ENCODE peak calls at places on chromosomes 13 and 19, in seven cellular contexts. L is uterus, T is sigmoid colon, V is stomach, M is spleen, O is adrenal gland, J is K562. Q is an unnamed sample. For H3K36me3, the result is how much of the 10 kb centered on the place peaks cover.

GRCh38 chr13:26476111-26476743 is 81.3 kb upstream of the WASF3 start:
- DNase-seq in J (no peak), L (peak), O (no peak), M (no peak), T (no peak), V (no peak), Q (peak)

GRCh38 chr13:106535552-106536243 is at the start of gene EFNB2:
- DNase-seq in J (peak), T (peak), V (peak), O (peak), L (peak), M (peak), Q (peak)

GRCh38 chr13:78596701-78597550 is 6.4 kb downstream of the POU4F1 start:
- DNase-seq in V (no peak), O (no peak), M (no peak), J (no peak), L (no peak), T (no peak), Q (no peak)

GRCh38 chr13:105979586-105979985 is 555.9 kb downstream of the EFNB2 start:
- DNase-seq in L (no peak), J (no peak), T (no peak), V (peak), O (no peak), M (no peak), Q (no peak)

GRCh38 chr19:7450243-7451223 is 38.3 kb downstream of the PEX11G start:
- DNase-seq in L (no peak), O (no peak), M (no peak), T (no peak), J (no peak), V (no peak), Q (no peak)

GRCh38 chr13:60974296-60974695 is 441.4 kb downstream of the PCDH20 start:
- DNase-seq in L (no peak), O (no peak), V (no peak), J (no peak), T (no peak), M (no peak), Q (no peak)

GRCh38 chr13:60431108-60431700 is 34.2 kb downstream of the TDRD3 start:
- DNase-seq in V (no peak), J (peak), L (no peak), M (no peak), O (no peak), T (no peak), Q (no peak)

GRCh38 chr19:32945260-32945659 is 26.5 kb downstream of the CEP89 start:
- DNase-seq in L (no peak), T (no peak), M (no peak), V (no peak), J (no peak), O (no peak), Q (no peak)

GRCh38 chr13:41905600-41906254 is 55.2 kb downstream of the VWA8 start:
- DNase-seq in L (no peak), T (no peak), M (no peak), O (no peak), V (no peak), J (peak), Q (no peak)

GRCh38 chr19:46383171-46383815 is 30.1 kb downstream of the CCDC8 start:
- DNase-seq in O (no peak), M (peak), J (no peak), V (no peak), L (no peak), T (peak), Q (no peak)

GRCh38 chr13:71828117-71828516 is 38.9 kb downstream of the DACH1 start:
- DNase-seq in T (no peak), L (no peak), J (no peak), O (no peak), V (no peak), M (no peak), Q (no peak)

GRCh38 chr19:45340899-45341453 is 426 bp downstream of the KLC3 start:
- DNase-seq in M (no peak), O (no peak), L (no peak), J (no peak), T (no peak), V (no peak), Q (no peak)

GRCh38 chr19:35729021-35729420 is 11.2 kb downstream of the KMT2B start:
- DNase-seq in M (no peak), L (no peak), O (no peak), T (no peak), J (no peak), V (no peak), Q (no peak)

GRCh38 chr13:75771818-75772217 is 135.7 kb downstream of the LMO7 start:
- DNase-seq in V (no peak), L (no peak), J (no peak), T (no peak), M (no peak), O (no peak), Q (no peak)

GRCh38 chr13:75359266-75359665 is 122.7 kb downstream of the TBC1D4 start:
- DNase-seq in M (no peak), T (no peak), J (no peak), V (no peak), O (no peak), L (no peak), Q (no peak)

GRCh38 chr13:23570099-23570926 is at the start of gene TNFRSF19:
- DNase-seq in L (peak), J (peak), O (peak), V (no peak), T (no peak), M (no peak), Q (peak)

GRCh38 chr19:33726756-33727155 is 69.9 kb upstream of the KCTD15 start:
- DNase-seq in L (no peak), V (no peak), M (peak), O (no peak), J (no peak), T (no peak), Q (no peak)

GRCh38 chr13:25354377-25354776 is 17.4 kb upstream of the ATP8A2 start:
- DNase-seq in T (no peak), L (no peak), O (no peak), M (no peak), V (no peak), J (no peak), Q (no peak)

GRCh38 chr13:22014469-22014868 is 343.6 kb downstream of the FGF9 start:
- DNase-seq in T (no peak), O (no peak), J (no peak), V (no peak), L (no peak), M (no peak), Q (no peak)

GRCh38 chr13:94312511-94313191 is 166.8 kb downstream of the DCT start:
- DNase-seq in L (no peak), O (no peak), V (no peak), J (no peak), M (no peak), T (no peak), Q (no peak)

GRCh38 chr13:57858376-57858775 is 226.8 kb downstream of the PCDH17 start:
- DNase-seq in O (no peak), V (no peak), T (no peak), M (no peak), L (no peak), J (no peak), Q (no peak)

GRCh38 chr19:35095667-35096368 is 19.8 kb upstream of the FXYD3 start:
- DNase-seq in M (no peak), L (no peak), T (no peak), J (peak), O (no peak), V (no peak), Q (no peak)

GRCh38 chr19:9865732-9866627 is 30.9 kb downstream of the PIN1 start:
- DNase-seq in J (no peak), L (no peak), T (no peak), O (no peak), V (no peak), M (no peak), Q (peak)

GRCh38 chr13:71611292-71611691 is 255.7 kb downstream of the DACH1 start:
- DNase-seq in M (no peak), V (no peak), L (no peak), O (no peak), T (no peak), J (no peak), Q (no peak)

GRCh38 chr13:91986771-91987515 is 588.5 kb downstream of the GPC5 start:
- DNase-seq in L (no peak), O (no peak), V (no peak), J (no peak), M (no peak), T (no peak), Q (no peak)

GRCh38 chr13:95603887-95604533 is 40.5 kb downstream of the DZIP1 start:
- DNase-seq in V (peak), O (peak), T (no peak), M (no peak), L (no peak), J (no peak), Q (no peak)

GRCh38 chr19:50510121-50510670 is 795 bp downstream of the JOSD2 start:
- DNase-seq in T (no peak), M (peak), J (no peak), L (no peak), O (peak), V (no peak), Q (peak)

GRCh38 chr19:44212250-44212864 is at the start of gene ZNF227:
- DNase-seq in V (peak), T (peak), O (peak), J (peak), M (peak), L (peak), Q (peak)

GRCh38 chr19:44202974-44203373 is 9.4 kb upstream of the ZNF227 start:
- DNase-seq in V (no peak), T (no peak), M (no peak), J (no peak), L (no peak), O (no peak), Q (no peak)

GRCh38 chr19:44204772-44205171 is 7.6 kb upstream of the ZNF227 start:
- DNase-seq in M (no peak), J (no peak), T (no peak), V (no peak), L (no peak), O (no peak), Q (no peak)

GRCh38 chr19:44202470-44202869 is 9.9 kb upstream of the ZNF227 start:
- DNase-seq in O (no peak), V (no peak), T (no peak), M (no peak), J (no peak), L (no peak), Q (no peak)

GRCh38 chr19:44207126-44207803 is 5.1 kb upstream of the ZNF227 start:
- DNase-seq in T (peak), O (peak), J (peak), L (peak), M (peak), V (peak), Q (peak)
- TF ChIP-seq POLR2A in T (no peak), O (peak), J (peak), L (no peak), M (no peak), V (no peak), Q (no peak)

GRCh38 chr13:46554971-46555370 is 2.0 kb downstream of the LRCH1 start:
- DNase-seq in T (no peak), L (no peak), O (no peak), M (no peak), V (no peak), J (no peak), Q (no peak)

GRCh38 chr13:46553521-46553885 is 533 bp downstream of the LRCH1 start:
- DNase-seq in T (peak), M (no peak), V (no peak), L (no peak), O (no peak), J (peak), Q (no peak)

GRCh38 chr13:46552888-46553520 is at the start of gene LRCH1:
- DNase-seq in T (peak), M (peak), V (peak), L (peak), O (peak), J (peak), Q (peak)

GRCh38 chr13:46555722-46556121 is 2.8 kb downstream of the LRCH1 start:
- DNase-seq in L (no peak), V (no peak), J (no peak), M (no peak), O (no peak), T (no peak), Q (no peak)

DNA sequence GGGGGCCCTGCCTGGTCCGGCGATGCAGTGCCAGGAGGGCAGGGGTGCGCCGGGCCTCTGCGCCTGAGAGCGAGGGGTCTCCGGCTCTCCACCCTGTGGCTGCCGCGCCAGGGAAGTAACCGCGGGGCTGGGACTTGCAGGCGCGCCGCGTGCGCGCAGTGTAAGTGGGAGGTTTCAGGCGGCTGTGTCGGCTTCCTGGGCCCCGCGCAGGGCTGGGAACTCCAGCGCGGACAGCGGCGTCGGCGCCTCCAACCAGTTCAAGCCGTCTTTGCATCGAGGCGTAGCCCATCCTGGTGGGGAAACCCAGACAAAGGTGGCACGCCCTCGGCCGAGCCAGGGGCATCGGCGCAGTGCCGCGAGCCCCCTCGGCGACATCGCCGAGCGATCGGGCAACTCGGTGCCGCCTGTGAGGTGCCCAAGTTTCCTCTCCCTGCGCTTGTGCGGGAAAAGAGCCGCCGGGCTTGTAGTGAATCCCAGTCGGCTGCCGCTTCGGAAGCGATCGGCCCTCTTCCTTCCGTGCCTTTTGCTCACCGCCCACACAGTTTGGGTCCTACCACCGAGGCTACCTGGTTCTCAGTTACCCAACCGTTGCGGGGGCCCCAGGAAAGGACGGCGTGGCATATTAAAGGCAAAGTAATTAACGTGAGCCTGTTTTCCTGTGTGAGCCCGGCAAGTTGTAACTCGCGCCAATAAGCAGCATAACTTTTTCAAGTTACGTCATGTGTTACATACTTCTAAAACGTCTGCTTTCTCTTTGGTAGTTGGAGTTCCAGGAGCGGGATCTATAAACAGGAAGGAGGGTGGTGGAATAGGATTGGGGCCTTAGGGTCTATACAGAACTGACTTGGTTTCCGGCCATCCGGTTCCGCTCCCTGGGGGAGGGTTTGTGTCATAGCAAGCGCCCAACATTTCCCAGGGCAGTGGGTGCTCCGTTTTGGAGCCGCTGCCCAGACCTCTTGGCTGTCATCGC is 1.2 kb downstream of the LRCH1 start:
- DNase-seq in T (peak), O (peak), M (peak), V (peak), L (peak), J (peak), Q (peak)
- TF ChIP-seq CTCF in T (peak), O (peak), M (peak), V (peak), L (no peak), J (peak), Q (peak)

DNA sequence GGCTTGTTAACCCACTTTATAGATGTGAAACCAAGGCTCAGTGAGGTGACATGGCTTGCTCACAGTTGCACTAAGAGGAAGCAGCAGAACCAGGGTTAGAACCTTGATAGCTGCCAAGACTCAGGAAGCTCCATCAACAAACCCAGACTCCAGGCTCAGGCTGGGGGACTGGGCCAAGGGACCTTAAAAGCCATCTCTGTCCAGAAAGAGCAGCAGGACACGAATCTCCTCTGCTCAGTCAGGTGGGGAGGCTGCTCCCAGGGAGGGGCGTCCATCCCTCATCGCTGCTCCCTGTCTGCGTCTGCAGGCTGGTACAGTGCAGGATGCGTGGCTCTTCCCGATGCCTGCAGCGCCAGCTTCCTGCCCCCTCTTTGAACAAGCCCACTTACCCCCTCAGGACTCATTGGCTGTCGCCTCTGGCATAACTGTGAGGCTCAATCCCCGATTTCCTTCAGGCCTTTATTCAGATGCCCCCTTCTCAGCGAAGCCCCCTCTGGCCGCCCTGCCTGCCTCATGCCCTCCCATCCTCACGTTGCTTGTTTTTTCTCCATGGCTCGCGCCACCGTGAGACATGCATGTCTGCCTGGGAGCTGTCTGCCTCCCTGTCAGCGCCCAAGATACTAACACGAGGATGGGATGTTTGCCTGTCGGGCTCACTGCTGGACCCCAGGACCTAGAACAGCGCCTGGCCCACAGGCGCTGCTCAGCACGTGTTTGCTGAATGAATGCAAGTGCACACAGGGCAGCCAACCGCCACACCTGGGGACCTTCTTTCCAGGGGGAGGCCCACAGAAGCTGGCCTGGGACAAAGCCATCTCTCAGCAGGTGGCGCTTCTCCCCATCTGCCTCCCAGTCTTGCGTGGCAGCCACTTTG is 21.5 kb downstream of the AKT2 start:
- DNase-seq in M (no peak), L (no peak), O (no peak), T (no peak), V (no peak), J (no peak), Q (no peak)
- H3K36me3 ChIP-seq in M (under half), L (under half), O (under half), T (under half), V (under half), J (half or more), Q (under half)

DNA sequence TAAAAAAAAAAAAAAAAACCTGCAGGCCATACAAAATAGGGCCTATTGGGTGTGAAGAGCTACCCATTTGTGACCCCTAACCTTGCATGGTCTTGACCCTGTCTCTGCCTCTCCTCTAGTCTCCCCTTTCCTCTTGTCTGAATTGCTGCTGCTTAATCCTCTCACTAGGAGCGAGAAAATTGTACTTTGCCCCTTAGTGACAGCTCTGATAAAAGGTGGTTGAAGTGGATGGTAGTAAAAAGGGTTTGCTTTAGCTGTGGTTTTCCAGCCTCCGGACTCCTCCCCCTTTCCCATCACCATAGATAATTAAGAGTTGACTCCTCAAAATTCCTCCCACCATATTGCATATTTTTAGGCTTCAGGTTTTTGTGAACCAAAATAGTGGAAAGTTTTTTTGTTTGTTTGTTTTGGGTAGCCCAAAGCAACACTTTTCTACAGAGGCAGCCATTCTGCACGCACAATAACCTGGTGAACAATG is 23.5 kb downstream of the ACTN4 start:
- DNase-seq in M (no peak), L (no peak), V (no peak), O (no peak), J (no peak), T (no peak), Q (no peak)
- TF ChIP-seq POLR2A in M (no peak), L (no peak), V (no peak), O (no peak), J (no peak), T (no peak), Q (no peak)

GRCh38 chr19:1522061-1522460 is 1.8 kb upstream of the PLK5 start:
- DNase-seq in V (no peak), T (no peak), M (no peak), O (no peak), L (no peak), J (no peak), Q (peak)

GRCh38 chr19:1522838-1523237 is 1.0 kb upstream of the PLK5 start:
- DNase-seq in T (no peak), V (no peak), J (no peak), O (no peak), L (no peak), M (no peak), Q (no peak)

GRCh38 chr19:1524972-1525325 is 1.1 kb downstream of the PLK5 start:
- DNase-seq in J (no peak), L (no peak), T (no peak), O (no peak), M (no peak), V (no peak), Q (no peak)

GRCh38 chr19:1524206-1524971 is 512 bp downstream of the PLK5 start:
- DNase-seq in V (no peak), M (no peak), T (no peak), J (peak), O (no peak), L (no peak), Q (no peak)

DNA sequence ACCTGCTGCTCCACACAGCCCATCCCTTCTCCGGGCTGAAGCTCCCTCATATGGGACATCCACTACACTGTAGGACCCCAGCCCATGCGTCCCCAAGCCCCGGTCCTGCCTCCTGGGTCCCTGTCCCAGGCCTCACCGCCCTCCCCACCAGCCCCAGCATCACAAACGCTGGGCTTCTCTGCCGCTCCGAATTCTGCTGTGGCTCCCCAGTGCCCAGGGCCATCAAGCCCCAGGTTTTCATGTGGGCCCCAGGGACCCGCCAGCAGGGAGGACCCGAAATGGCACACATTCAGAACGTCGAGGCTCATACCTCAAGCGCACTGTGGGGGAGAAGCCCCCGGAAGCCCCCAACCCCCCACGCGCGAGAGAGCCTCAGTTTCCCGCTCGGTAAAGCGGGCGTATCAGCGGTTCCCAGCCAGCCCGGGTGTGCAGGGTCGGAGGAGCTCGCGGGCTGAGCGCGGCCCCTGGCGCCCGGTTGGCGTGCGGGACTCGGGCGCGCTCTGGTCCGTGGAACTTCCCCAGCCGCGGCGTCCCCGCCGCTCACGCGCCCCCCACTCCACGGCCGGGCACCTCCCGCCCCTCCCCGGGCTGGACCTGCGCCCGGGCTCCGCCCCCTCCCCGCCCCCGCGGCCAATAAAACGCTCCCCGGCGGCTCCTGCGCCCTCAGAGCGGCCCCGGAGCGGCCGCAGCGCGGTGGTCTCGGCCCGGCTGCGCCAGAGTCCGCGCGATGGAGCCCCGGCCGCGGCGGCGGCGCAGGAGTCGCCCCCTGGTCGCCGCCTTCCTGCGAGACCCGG is at the start of gene PLK5:
- DNase-seq in T (no peak), V (no peak), M (no peak), L (no peak), J (peak), O (no peak), Q (peak)
- TF ChIP-seq CTCF in T (no peak), V (no peak), M (no peak), L (no peak), J (no peak), O (no peak), Q (no peak)

Q was measured in testis.